ENCODE peak calls at places on chromosomes 2 and 18, in six cellular contexts. One of them, this sample, is unnamed. For H4K20me1, the result is how much of the 10 kb centered on the place peaks cover.

GRCh38 chr2:128646091-128646490 is 327.4 kb upstream of the HS6ST1 start:
- DNase-seq in neural progenitor cell: no peak
- DNase-seq in GM23248: no peak
- DNase-seq in SK-N-SH: no peak
- DNase-seq in hepatocyte: no peak
- DNase-seq in PC-3: no peak
- DNase-seq in this sample: no peak

GRCh38 chr2:144648837-144649485 is 129.0 kb upstream of the ZEB2 start:
- DNase-seq in neural progenitor cell: peak
- DNase-seq in GM23248: no peak
- DNase-seq in SK-N-SH: no peak
- DNase-seq in hepatocyte: no peak
- DNase-seq in PC-3: no peak
- DNase-seq in this sample: no peak

GRCh38 chr18:8839285-8839684 is 133.9 kb downstream of the MTCL1 start:
- DNase-seq in neural progenitor cell: no peak
- DNase-seq in GM23248: no peak
- DNase-seq in SK-N-SH: no peak
- DNase-seq in hepatocyte: no peak
- DNase-seq in PC-3: no peak
- DNase-seq in this sample: no peak

GRCh38 chr2:148907085-148907785 is 32.2 kb downstream of the KIF5C start:
- DNase-seq in neural progenitor cell: no peak
- DNase-seq in GM23248: no peak
- DNase-seq in SK-N-SH: no peak
- DNase-seq in hepatocyte: no peak
- DNase-seq in PC-3: no peak
- DNase-seq in this sample: no peak

GRCh38 chr18:62426191-62426488 is 96.7 kb upstream of the ZCCHC2 start:
- DNase-seq in neural progenitor cell: no peak
- DNase-seq in GM23248: no peak
- DNase-seq in SK-N-SH: no peak
- DNase-seq in hepatocyte: no peak
- DNase-seq in PC-3: no peak
- DNase-seq in this sample: no peak

GRCh38 chr2:37770797-37771196 is 99.4 kb upstream of the CDC42EP3 start:
- DNase-seq in neural progenitor cell: no peak
- DNase-seq in GM23248: no peak
- DNase-seq in SK-N-SH: peak
- DNase-seq in hepatocyte: no peak
- DNase-seq in PC-3: no peak
- DNase-seq in this sample: no peak

GRCh38 chr2:1748176-1748740 is 3.9 kb upstream of the PXDN start:
- DNase-seq in neural progenitor cell: no peak
- DNase-seq in GM23248: peak
- DNase-seq in SK-N-SH: no peak
- DNase-seq in hepatocyte: no peak
- DNase-seq in PC-3: no peak
- DNase-seq in this sample: no peak

GRCh38 chr18:43108882-43109281 is 6.6 kb downstream of the RIT2 start:
- DNase-seq in neural progenitor cell: no peak
- DNase-seq in GM23248: no peak
- DNase-seq in SK-N-SH: no peak
- DNase-seq in hepatocyte: no peak
- DNase-seq in PC-3: no peak
- DNase-seq in this sample: no peak

GRCh38 chr2:211035548-211036185 is 479.3 kb downstream of the CPS1 start:
- DNase-seq in neural progenitor cell: peak
- DNase-seq in GM23248: peak
- DNase-seq in SK-N-SH: no peak
- DNase-seq in hepatocyte: peak
- DNase-seq in PC-3: peak
- DNase-seq in this sample: peak

GRCh38 chr18:76161983-76162382 is 333.1 kb downstream of the ZNF516 start:
- DNase-seq in neural progenitor cell: no peak
- DNase-seq in GM23248: no peak
- DNase-seq in SK-N-SH: no peak
- DNase-seq in hepatocyte: no peak
- DNase-seq in PC-3: no peak
- DNase-seq in this sample: no peak

GRCh38 chr2:219253753-219254589 is at the start of gene TUBA4A:
- DNase-seq in neural progenitor cell: peak
- DNase-seq in GM23248: peak
- DNase-seq in SK-N-SH: peak
- DNase-seq in hepatocyte: peak
- DNase-seq in PC-3: peak
- DNase-seq in this sample: peak

GRCh38 chr2:190635781-190636180 is 13.1 kb upstream of the NAB1 start:
- DNase-seq in neural progenitor cell: no peak
- DNase-seq in GM23248: peak
- DNase-seq in SK-N-SH: no peak
- DNase-seq in hepatocyte: no peak
- DNase-seq in PC-3: no peak
- DNase-seq in this sample: no peak

GRCh38 chr2:19607931-19608762 is 249.7 kb upstream of the OSR1 start:
- DNase-seq in neural progenitor cell: no peak
- DNase-seq in GM23248: peak
- DNase-seq in SK-N-SH: no peak
- DNase-seq in hepatocyte: no peak
- DNase-seq in PC-3: peak
- DNase-seq in this sample: no peak

GRCh38 chr2:9990735-9991134 is 39.2 kb downstream of the GRHL1 start:
- DNase-seq in neural progenitor cell: no peak
- DNase-seq in GM23248: peak
- DNase-seq in SK-N-SH: no peak
- DNase-seq in hepatocyte: no peak
- DNase-seq in PC-3: no peak
- DNase-seq in this sample: no peak

GRCh38 chr2:149169653-149170052 is 131.2 kb downstream of the LYPD6B start:
- DNase-seq in neural progenitor cell: no peak
- DNase-seq in GM23248: peak
- DNase-seq in SK-N-SH: no peak
- DNase-seq in hepatocyte: peak
- DNase-seq in PC-3: peak
- DNase-seq in this sample: peak

GRCh38 chr2:107001081-107001480 is 115.1 kb upstream of the ST6GAL2 start:
- DNase-seq in neural progenitor cell: no peak
- DNase-seq in GM23248: no peak
- DNase-seq in SK-N-SH: no peak
- DNase-seq in hepatocyte: no peak
- DNase-seq in PC-3: no peak
- DNase-seq in this sample: no peak

GRCh38 chr2:174681983-174682577 is 82.2 kb downstream of the CHRNA1 start:
- DNase-seq in neural progenitor cell: peak
- DNase-seq in GM23248: peak
- DNase-seq in SK-N-SH: peak
- DNase-seq in hepatocyte: peak
- DNase-seq in PC-3: no peak
- DNase-seq in this sample: no peak

GRCh38 chr18:74196220-74197119 is 48.1 kb downstream of the TIMM21 start:
- DNase-seq in neural progenitor cell: peak
- DNase-seq in GM23248: peak
- DNase-seq in SK-N-SH: peak
- DNase-seq in hepatocyte: peak
- DNase-seq in PC-3: peak
- DNase-seq in this sample: peak

GRCh38 chr2:91442246-91442905 is 2750.9 kb downstream of the RPIA start:
- DNase-seq in neural progenitor cell: peak
- DNase-seq in GM23248: peak
- DNase-seq in SK-N-SH: peak
- DNase-seq in hepatocyte: peak
- DNase-seq in PC-3: peak
- DNase-seq in this sample: no peak

GRCh38 chr18:63162271-63163014 is 157.1 kb downstream of the BCL2 start:
- DNase-seq in neural progenitor cell: no peak
- DNase-seq in GM23248: peak
- DNase-seq in SK-N-SH: no peak
- DNase-seq in hepatocyte: no peak
- DNase-seq in PC-3: no peak
- DNase-seq in this sample: no peak

GRCh38 chr2:207698303-207698702 is 13.1 kb upstream of the CCNYL1 start:
- DNase-seq in neural progenitor cell: no peak
- DNase-seq in GM23248: no peak
- DNase-seq in SK-N-SH: no peak
- DNase-seq in hepatocyte: no peak
- DNase-seq in PC-3: no peak
- DNase-seq in this sample: no peak

GRCh38 chr2:23036683-23037082 is 348.3 kb upstream of the KLHL29 start:
- DNase-seq in neural progenitor cell: no peak
- DNase-seq in GM23248: no peak
- DNase-seq in SK-N-SH: no peak
- DNase-seq in hepatocyte: no peak
- DNase-seq in PC-3: no peak
- DNase-seq in this sample: no peak

GRCh38 chr2:159476329-159476728 is 140.0 kb downstream of the BAZ2B start:
- DNase-seq in neural progenitor cell: no peak
- DNase-seq in GM23248: peak
- DNase-seq in SK-N-SH: no peak
- DNase-seq in hepatocyte: no peak
- DNase-seq in PC-3: no peak
- DNase-seq in this sample: no peak

GRCh38 chr2:238462782-238463396 is 36.2 kb downstream of the ASB1 start:
- DNase-seq in neural progenitor cell: peak
- DNase-seq in GM23248: peak
- DNase-seq in SK-N-SH: peak
- DNase-seq in hepatocyte: peak
- DNase-seq in PC-3: peak
- DNase-seq in this sample: peak

GRCh38 chr2:173124441-173124840 is 48.8 kb downstream of the MAP3K20 start:
- DNase-seq in neural progenitor cell: no peak
- DNase-seq in GM23248: peak
- DNase-seq in SK-N-SH: no peak
- DNase-seq in hepatocyte: no peak
- DNase-seq in PC-3: no peak
- DNase-seq in this sample: no peak

GRCh38 chr2:85751627-85752026 is 2.2 kb upstream of the ATOH8 start:
- DNase-seq in neural progenitor cell: no peak
- DNase-seq in GM23248: no peak
- DNase-seq in SK-N-SH: no peak
- DNase-seq in hepatocyte: no peak
- DNase-seq in PC-3: no peak
- DNase-seq in this sample: no peak

GRCh38 chr2:85755122-85756027 is 1.6 kb downstream of the ATOH8 start:
- DNase-seq in neural progenitor cell: peak
- DNase-seq in GM23248: peak
- DNase-seq in SK-N-SH: no peak
- DNase-seq in hepatocyte: no peak
- DNase-seq in PC-3: no peak
- DNase-seq in this sample: no peak

GRCh38 chr2:85754313-85755095 is 713 bp downstream of the ATOH8 start:
- DNase-seq in neural progenitor cell: peak
- DNase-seq in GM23248: peak
- DNase-seq in SK-N-SH: peak
- DNase-seq in hepatocyte: peak
- DNase-seq in PC-3: no peak
- DNase-seq in this sample: no peak

GRCh38 chr2:85753035-85753524 is 711 bp upstream of the ATOH8 start:
- DNase-seq in neural progenitor cell: peak
- DNase-seq in GM23248: peak
- DNase-seq in SK-N-SH: no peak
- DNase-seq in hepatocyte: no peak
- DNase-seq in PC-3: no peak
- DNase-seq in this sample: no peak

DNA sequence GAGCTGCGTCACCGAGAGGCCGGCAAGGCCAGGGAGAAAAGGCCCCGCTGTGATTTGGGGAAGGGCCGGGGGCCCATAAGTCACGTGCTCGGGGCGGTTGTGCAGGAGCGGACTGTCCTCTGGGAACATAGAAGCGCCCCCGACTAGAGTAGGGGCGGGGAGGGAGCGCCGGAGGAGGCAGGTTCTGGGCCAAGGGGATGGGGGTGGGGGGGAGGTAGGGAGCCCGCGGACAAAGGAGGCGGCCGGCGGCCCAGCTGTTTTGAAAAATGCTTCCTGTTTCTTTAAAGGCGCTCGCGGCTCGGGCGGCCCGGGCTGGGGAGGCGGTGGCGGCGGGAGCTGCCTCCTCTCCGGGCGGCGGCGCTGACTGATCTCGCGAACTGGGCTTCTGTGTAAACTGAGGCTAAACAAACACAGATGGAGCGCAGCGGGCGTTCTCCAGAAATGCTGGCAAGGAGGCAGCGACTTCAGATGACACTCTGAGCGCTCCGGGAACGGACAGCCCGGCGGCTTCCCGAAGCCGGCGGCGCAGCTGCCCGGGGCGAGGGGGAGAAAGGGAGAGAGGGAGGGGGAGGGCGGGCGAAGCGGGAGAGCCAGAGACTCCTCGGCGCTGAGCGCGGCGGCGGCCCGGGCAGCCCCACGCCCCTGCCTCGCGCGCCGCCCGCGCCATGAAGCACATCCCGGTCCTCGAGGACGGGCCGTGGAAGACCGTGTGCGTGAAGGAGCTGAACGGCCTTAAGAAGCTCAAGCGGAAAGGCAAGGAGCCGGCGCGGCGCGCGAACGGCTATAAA is at the start of gene ATOH8:
- DNase-seq in neural progenitor cell: peak
- DNase-seq in GM23248: peak
- DNase-seq in SK-N-SH: peak
- DNase-seq in hepatocyte: peak
- DNase-seq in PC-3: peak
- DNase-seq in this sample: no peak
- H4K20me1 ChIP-seq in neural progenitor cell: under half
- H4K20me1 ChIP-seq in GM23248: under half
- H4K20me1 ChIP-seq in SK-N-SH: under half
- H4K20me1 ChIP-seq in hepatocyte: under half
- H4K20me1 ChIP-seq in PC-3: under half
- H4K20me1 ChIP-seq in this sample: under half

DNA sequence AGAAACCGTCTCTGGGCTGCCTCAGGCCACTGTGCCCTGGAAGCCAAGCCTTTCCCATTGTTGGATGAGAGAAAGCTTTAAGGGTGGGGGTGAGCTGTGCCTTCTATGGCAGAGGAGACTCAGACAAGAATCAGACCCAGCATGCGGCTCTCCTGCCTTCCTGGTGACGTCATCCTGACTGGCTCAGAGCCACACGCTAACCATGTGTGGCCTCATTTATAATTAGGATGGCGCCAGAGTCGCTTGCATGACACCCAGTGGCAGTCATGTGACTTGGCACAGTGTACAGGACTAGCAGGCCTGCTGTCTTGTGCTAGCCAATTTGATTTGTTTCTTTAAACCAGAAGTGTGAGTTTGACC is 99.2 kb downstream of the SH3BP4 start:
- DNase-seq in neural progenitor cell: peak
- DNase-seq in GM23248: peak
- DNase-seq in SK-N-SH: peak
- DNase-seq in hepatocyte: peak
- DNase-seq in PC-3: peak
- DNase-seq in this sample: peak
- TF ChIP-seq EZH2phosphoT487 in neural progenitor cell: no peak
- TF ChIP-seq EZH2phosphoT487 in GM23248: no peak
- TF ChIP-seq EZH2phosphoT487 in SK-N-SH: no peak
- TF ChIP-seq EZH2phosphoT487 in hepatocyte: no peak
- TF ChIP-seq EZH2phosphoT487 in PC-3: no peak
- TF ChIP-seq EZH2phosphoT487 in this sample: no peak

GRCh38 chr18:13382683-13382989 is 164.1 kb downstream of the LDLRAD4 start:
- DNase-seq in neural progenitor cell: no peak
- DNase-seq in GM23248: no peak
- DNase-seq in SK-N-SH: no peak
- DNase-seq in hepatocyte: no peak
- DNase-seq in PC-3: no peak
- DNase-seq in this sample: no peak
- H4K20me1 ChIP-seq in neural progenitor cell: under half
- H4K20me1 ChIP-seq in GM23248: under half
- H4K20me1 ChIP-seq in SK-N-SH: under half
- H4K20me1 ChIP-seq in hepatocyte: under half
- H4K20me1 ChIP-seq in PC-3: under half
- H4K20me1 ChIP-seq in this sample: under half

GRCh38 chr2:4553219-4553618 is 849.8 kb downstream of the DCDC2C start:
- DNase-seq in neural progenitor cell: no peak
- DNase-seq in GM23248: no peak
- DNase-seq in SK-N-SH: no peak
- DNase-seq in hepatocyte: no peak
- DNase-seq in PC-3: no peak
- DNase-seq in this sample: no peak
- TF ChIP-seq EZH2phosphoT487 in neural progenitor cell: no peak
- TF ChIP-seq EZH2phosphoT487 in GM23248: no peak
- TF ChIP-seq EZH2phosphoT487 in SK-N-SH: no peak
- TF ChIP-seq EZH2phosphoT487 in hepatocyte: no peak
- TF ChIP-seq EZH2phosphoT487 in PC-3: no peak
- TF ChIP-seq EZH2phosphoT487 in this sample: no peak